ENCODE peak calls at places on chromosomes 12 and 14, in seven cellular contexts. One of them, this sample, is unnamed.

GRCh38 chr12:6821271-6821673 is 349 bp upstream of the GPR162 start:
- DNase-seq in GM12892: no peak
- DNase-seq in vagina: no peak
- DNase-seq in HepG2: no peak
- DNase-seq in sigmoid colon: peak
- DNase-seq in transverse colon: peak
- DNase-seq in stomach: peak
- DNase-seq in this sample: no peak

GRCh38 chr12:5921966-5922365 is 23.1 kb downstream of the ANO2 start:
- DNase-seq in vagina: no peak
- DNase-seq in GM12892: no peak
- DNase-seq in HepG2: no peak
- DNase-seq in sigmoid colon: peak
- DNase-seq in stomach: no peak
- DNase-seq in transverse colon: no peak
- DNase-seq in this sample: no peak

GRCh38 chr14:73736842-73737241 is 22.7 kb upstream of the PNMA1 start:
- DNase-seq in sigmoid colon: no peak
- DNase-seq in HepG2: no peak
- DNase-seq in stomach: no peak
- DNase-seq in GM12892: no peak
- DNase-seq in transverse colon: no peak
- DNase-seq in vagina: no peak
- DNase-seq in this sample: no peak

GRCh38 chr14:34362625-34363251 is 99.3 kb downstream of the SPTSSA start:
- DNase-seq in transverse colon: no peak
- DNase-seq in vagina: peak
- DNase-seq in GM12892: no peak
- DNase-seq in sigmoid colon: no peak
- DNase-seq in stomach: no peak
- DNase-seq in HepG2: no peak
- DNase-seq in this sample: no peak

GRCh38 chr12:132665149-132665491 is 22.0 kb downstream of the POLE start:
- DNase-seq in GM12892: no peak
- DNase-seq in vagina: no peak
- DNase-seq in transverse colon: no peak
- DNase-seq in HepG2: no peak
- DNase-seq in sigmoid colon: peak
- DNase-seq in stomach: no peak
- DNase-seq in this sample: no peak

GRCh38 chr12:112749081-112749480 is 42.5 kb upstream of the RPH3A start:
- DNase-seq in GM12892: no peak
- DNase-seq in sigmoid colon: no peak
- DNase-seq in vagina: no peak
- DNase-seq in HepG2: no peak
- DNase-seq in transverse colon: no peak
- DNase-seq in stomach: no peak
- DNase-seq in this sample: no peak

GRCh38 chr12:49904601-49905000 is 901 bp upstream of the FAIM2 start:
- DNase-seq in HepG2: no peak
- DNase-seq in GM12892: no peak
- DNase-seq in vagina: no peak
- DNase-seq in transverse colon: no peak
- DNase-seq in sigmoid colon: peak
- DNase-seq in stomach: no peak
- DNase-seq in this sample: no peak

GRCh38 chr14:95481391-95482022 is 34.9 kb downstream of the SYNE3 start:
- DNase-seq in transverse colon: no peak
- DNase-seq in vagina: no peak
- DNase-seq in GM12892: no peak
- DNase-seq in HepG2: no peak
- DNase-seq in sigmoid colon: no peak
- DNase-seq in stomach: no peak
- DNase-seq in this sample: no peak

GRCh38 chr14:69685716-69686115 is 74.3 kb downstream of the SUSD6 start:
- DNase-seq in stomach: peak
- DNase-seq in HepG2: peak
- DNase-seq in GM12892: no peak
- DNase-seq in sigmoid colon: peak
- DNase-seq in transverse colon: peak
- DNase-seq in vagina: no peak
- DNase-seq in this sample: no peak

GRCh38 chr12:103928736-103929050 is 1.5 kb upstream of the HSP90B1 start:
- DNase-seq in transverse colon: peak
- DNase-seq in sigmoid colon: no peak
- DNase-seq in HepG2: no peak
- DNase-seq in stomach: peak
- DNase-seq in GM12892: no peak
- DNase-seq in vagina: no peak
- DNase-seq in this sample: no peak

GRCh38 chr12:103929051-103929908 is 930 bp upstream of the HSP90B1 start:
- DNase-seq in sigmoid colon: peak
- DNase-seq in HepG2: peak
- DNase-seq in stomach: peak
- DNase-seq in transverse colon: peak
- DNase-seq in GM12892: peak
- DNase-seq in vagina: peak
- DNase-seq in this sample: peak

GRCh38 chr12:103933237-103933636 is 3.0 kb downstream of the HSP90B1 start:
- DNase-seq in vagina: no peak
- DNase-seq in HepG2: no peak
- DNase-seq in transverse colon: no peak
- DNase-seq in sigmoid colon: no peak
- DNase-seq in stomach: no peak
- DNase-seq in GM12892: no peak
- DNase-seq in this sample: no peak

GRCh38 chr12:103929909-103930786 is at the start of gene HSP90B1:
- DNase-seq in HepG2: peak
- DNase-seq in sigmoid colon: peak
- DNase-seq in vagina: peak
- DNase-seq in stomach: peak
- DNase-seq in transverse colon: peak
- DNase-seq in GM12892: peak
- DNase-seq in this sample: peak

DNA sequence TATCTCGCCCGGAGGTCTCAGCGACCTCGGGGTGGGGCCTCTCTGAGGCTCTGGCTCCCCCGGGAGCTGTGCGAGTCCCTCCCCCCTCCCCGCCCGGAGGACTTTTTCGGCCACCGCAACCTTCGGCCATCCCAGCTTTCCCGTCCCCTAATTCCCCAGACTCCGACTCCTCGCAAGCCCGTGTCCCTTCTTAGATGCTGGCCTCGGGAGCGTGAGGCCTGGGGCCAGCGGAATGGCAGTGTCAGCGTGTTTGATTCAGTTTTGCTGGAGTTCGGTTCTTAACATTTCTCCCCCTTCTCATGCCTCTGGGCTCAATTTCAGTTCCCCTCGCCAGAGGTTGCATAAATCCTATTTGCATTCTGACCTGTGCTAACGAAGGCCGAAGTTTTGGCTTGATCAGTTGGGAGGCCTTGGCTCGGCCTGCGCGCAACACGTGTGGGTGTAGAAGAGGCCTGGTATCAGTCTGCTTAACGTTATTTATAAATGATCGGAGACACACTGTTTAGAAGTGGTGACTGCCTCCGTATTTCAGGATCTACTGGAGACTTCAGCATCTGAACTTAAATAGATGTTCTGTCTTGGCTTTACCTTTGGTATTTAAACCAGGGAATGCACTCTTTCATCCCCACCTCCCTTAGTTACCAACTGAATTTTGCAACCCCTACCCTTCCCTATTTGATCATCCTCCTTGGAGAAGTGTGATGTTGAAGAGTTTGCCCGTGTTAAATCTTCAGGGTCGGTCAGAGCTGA is 752 bp downstream of the HSP90B1 start:
- DNase-seq in transverse colon: peak
- DNase-seq in sigmoid colon: peak
- DNase-seq in GM12892: peak
- DNase-seq in vagina: no peak
- DNase-seq in HepG2: peak
- DNase-seq in stomach: peak
- DNase-seq in this sample: no peak
- TF ChIP-seq POLR2AphosphoS5 in transverse colon: no peak
- TF ChIP-seq POLR2AphosphoS5 in sigmoid colon: peak
- TF ChIP-seq POLR2AphosphoS5 in GM12892: no peak
- TF ChIP-seq POLR2AphosphoS5 in vagina: no peak
- TF ChIP-seq POLR2AphosphoS5 in HepG2: peak
- TF ChIP-seq POLR2AphosphoS5 in stomach: peak
- TF ChIP-seq POLR2AphosphoS5 in this sample: peak

GRCh38 chr14:103334644-103335603 is 887 bp downstream of the EIF5 start:
- DNase-seq in stomach: peak
- DNase-seq in vagina: no peak
- DNase-seq in sigmoid colon: peak
- DNase-seq in GM12892: no peak
- DNase-seq in transverse colon: peak
- DNase-seq in HepG2: peak
- DNase-seq in this sample: no peak
- TF ChIP-seq POLR2A in stomach: no peak
- TF ChIP-seq POLR2A in vagina: no peak
- TF ChIP-seq POLR2A in sigmoid colon: no peak
- TF ChIP-seq POLR2A in GM12892: peak
- TF ChIP-seq POLR2A in transverse colon: peak
- TF ChIP-seq POLR2A in HepG2: peak
- TF ChIP-seq POLR2A in this sample: peak

GRCh38 chr14:20530771-20531571 is 25.6 kb downstream of the RNASE10 start:
- DNase-seq in HepG2: peak
- DNase-seq in GM12892: no peak
- DNase-seq in vagina: peak
- DNase-seq in transverse colon: peak
- DNase-seq in sigmoid colon: peak
- DNase-seq in stomach: peak
- DNase-seq in this sample: no peak
- TF ChIP-seq POLR2AphosphoS5 in HepG2: no peak
- TF ChIP-seq POLR2AphosphoS5 in GM12892: no peak
- TF ChIP-seq POLR2AphosphoS5 in vagina: no peak
- TF ChIP-seq POLR2AphosphoS5 in transverse colon: no peak
- TF ChIP-seq POLR2AphosphoS5 in sigmoid colon: no peak
- TF ChIP-seq POLR2AphosphoS5 in stomach: no peak
- TF ChIP-seq POLR2AphosphoS5 in this sample: no peak

DNA sequence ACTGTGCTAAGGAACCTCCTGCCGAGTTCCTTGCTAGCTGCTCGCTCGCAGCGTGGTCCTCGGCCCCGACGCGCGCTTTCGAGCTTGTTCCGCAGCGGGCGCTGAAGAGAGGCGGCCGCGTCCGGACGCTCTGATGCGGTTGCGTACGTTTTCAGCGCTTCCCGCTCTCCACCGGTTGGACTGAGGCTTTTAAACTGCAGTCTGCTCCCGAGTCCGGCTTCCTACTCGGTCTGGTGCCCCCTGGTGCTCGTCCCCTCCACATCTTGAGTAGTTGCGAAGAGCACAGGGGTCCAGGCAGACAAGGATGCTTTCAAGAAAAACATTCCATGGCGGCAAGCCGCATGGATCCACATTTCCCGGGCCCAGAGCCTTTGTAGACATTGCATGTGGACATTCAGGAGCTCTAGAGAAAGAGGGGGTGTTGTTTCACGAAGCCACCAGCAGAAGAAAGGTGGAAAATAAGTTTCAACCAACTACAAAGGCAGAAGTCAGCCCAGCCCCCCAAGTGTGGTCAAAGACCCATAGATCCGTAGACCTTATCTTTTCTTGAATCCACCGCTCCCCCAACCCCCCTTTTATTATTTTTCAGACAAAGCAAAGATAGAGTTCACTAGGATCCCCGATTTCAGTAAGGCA is 1.1 kb upstream of the WNK1 start:
- DNase-seq in vagina: peak
- DNase-seq in transverse colon: peak
- DNase-seq in HepG2: peak
- DNase-seq in sigmoid colon: peak
- DNase-seq in GM12892: peak
- DNase-seq in stomach: peak
- DNase-seq in this sample: peak
- TF ChIP-seq POLR2A in vagina: no peak
- TF ChIP-seq POLR2A in transverse colon: peak
- TF ChIP-seq POLR2A in HepG2: peak
- TF ChIP-seq POLR2A in sigmoid colon: no peak
- TF ChIP-seq POLR2A in GM12892: peak
- TF ChIP-seq POLR2A in stomach: no peak
- TF ChIP-seq POLR2A in this sample: peak

GRCh38 chr12:82910246-82910893 is 223.7 kb downstream of the TMTC2 start:
- DNase-seq in HepG2: no peak
- DNase-seq in vagina: no peak
- DNase-seq in transverse colon: no peak
- DNase-seq in GM12892: no peak
- DNase-seq in stomach: no peak
- DNase-seq in sigmoid colon: no peak
- DNase-seq in this sample: no peak

DNA sequence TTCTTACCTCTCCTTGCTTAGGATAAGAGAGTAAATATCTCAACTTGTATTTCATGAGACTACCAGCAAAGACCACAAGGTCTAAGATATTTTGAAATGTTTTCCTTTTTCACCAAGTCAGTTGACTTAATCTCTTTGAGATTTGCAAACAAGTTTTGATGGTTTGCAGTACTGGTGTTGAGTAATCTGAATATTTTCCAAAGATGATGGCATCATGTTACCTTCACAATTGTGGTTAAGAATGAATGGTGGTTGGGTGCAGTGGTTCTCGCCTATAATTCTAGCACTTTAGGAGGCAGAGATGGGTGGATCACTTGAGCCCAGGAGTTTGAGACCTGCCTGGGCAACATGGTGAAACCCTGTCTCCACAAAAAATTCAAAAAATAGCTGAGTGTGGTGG is 225.7 kb downstream of the TMTC2 start:
- DNase-seq in stomach: no peak
- DNase-seq in GM12892: no peak
- DNase-seq in sigmoid colon: no peak
- DNase-seq in transverse colon: no peak
- DNase-seq in vagina: no peak
- DNase-seq in HepG2: no peak
- DNase-seq in this sample: no peak
- TF ChIP-seq POLR2AphosphoS5 in stomach: no peak
- TF ChIP-seq POLR2AphosphoS5 in GM12892: no peak
- TF ChIP-seq POLR2AphosphoS5 in sigmoid colon: no peak
- TF ChIP-seq POLR2AphosphoS5 in transverse colon: no peak
- TF ChIP-seq POLR2AphosphoS5 in vagina: no peak
- TF ChIP-seq POLR2AphosphoS5 in HepG2: no peak
- TF ChIP-seq POLR2AphosphoS5 in this sample: no peak

DNA sequence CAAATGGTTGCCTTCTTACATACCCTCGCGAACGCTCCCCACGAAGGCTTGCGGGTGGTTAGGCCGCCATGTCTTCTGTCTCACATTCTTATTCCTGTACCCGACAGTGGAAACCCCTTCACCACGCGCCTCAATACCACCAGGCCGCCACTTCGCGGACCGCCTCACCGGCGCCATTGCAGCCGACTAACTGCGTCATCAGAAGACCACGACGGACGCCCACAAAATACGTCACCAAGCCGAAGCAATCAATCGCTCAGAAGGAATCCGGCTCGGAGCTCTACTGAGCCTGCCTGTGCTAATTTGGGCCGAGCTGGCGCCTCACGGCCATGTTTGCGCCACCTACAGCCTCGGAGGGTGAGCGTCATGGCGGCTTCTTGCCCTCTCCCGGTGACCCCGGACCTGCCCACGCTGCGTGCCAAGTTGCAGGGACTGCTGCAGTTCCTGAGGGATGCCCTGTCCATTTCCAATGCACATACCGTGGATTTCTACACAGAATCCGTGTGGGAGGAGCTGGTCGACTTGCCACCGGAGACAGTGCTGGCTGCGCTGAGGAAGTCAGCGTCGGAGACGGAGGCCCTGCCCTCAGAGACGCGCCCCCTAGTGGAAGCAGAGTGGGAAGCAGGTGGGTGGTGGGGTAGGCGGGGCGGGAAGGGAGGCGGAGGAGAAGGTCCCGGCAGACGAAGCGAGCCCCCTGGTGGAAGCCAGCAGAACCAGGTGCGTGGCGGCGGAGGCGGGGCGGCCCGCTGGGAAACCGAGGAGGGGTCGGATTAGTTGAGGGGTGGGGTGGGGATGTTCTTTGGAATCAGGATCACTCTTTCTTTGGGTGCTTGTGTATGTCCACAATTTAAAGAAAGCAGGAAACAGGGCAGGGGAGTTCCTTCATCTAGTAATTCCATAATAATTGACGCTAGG is at the start of the genes CCDC59 and METTL25:
- DNase-seq in stomach: peak
- DNase-seq in HepG2: peak
- DNase-seq in sigmoid colon: peak
- DNase-seq in transverse colon: peak
- DNase-seq in vagina: peak
- DNase-seq in GM12892: peak
- DNase-seq in this sample: peak
- TF ChIP-seq POLR2A in stomach: no peak
- TF ChIP-seq POLR2A in HepG2: peak
- TF ChIP-seq POLR2A in sigmoid colon: peak
- TF ChIP-seq POLR2A in transverse colon: peak
- TF ChIP-seq POLR2A in vagina: no peak
- TF ChIP-seq POLR2A in GM12892: peak
- TF ChIP-seq POLR2A in this sample: peak